ENCODE peak calls at places on chromosomes 11 and 22, in ten cellular contexts. R is esophagus muscularis mucosa; A is amygdala; O is CD8-positive, alpha-beta T cell; S is HCEC 1CT; Q is AG04450; L is GF-D8; T is NCI-H1417; K is HEK293T; P is tibial artery. I is an unnamed sample.

GRCh38 chr22:37827056-37827455 is 3.9 kb downstream of the GALR3 start:
- DNase-seq in R (no peak), A (peak), O (no peak), S (no peak), Q (no peak), L (no peak), T (no peak), K (no peak), P (peak), I (no peak)

GRCh38 chr11:115477410-115477809 is 26.8 kb downstream of the CADM1 start:
- DNase-seq in R (no peak), A (no peak), O (no peak), S (no peak), Q (no peak), L (no peak), T (no peak), K (no peak), P (no peak), I (no peak)

GRCh38 chr11:115452245-115452644 is 52.0 kb downstream of the CADM1 start:
- DNase-seq in R (no peak), A (no peak), O (no peak), S (no peak), Q (no peak), L (no peak), T (peak), K (no peak), P (no peak), I (no peak)

GRCh38 chr11:19987243-19987870 is 172.9 kb downstream of the DBX1 start:
- DNase-seq in R (no peak), A (no peak), O (no peak), S (no peak), Q (no peak), L (no peak), T (no peak), K (no peak), P (no peak), I (no peak)

GRCh38 chr11:48006301-48006992 is 26.1 kb downstream of the PTPRJ start:
- DNase-seq in R (no peak), A (no peak), O (no peak), S (peak), Q (no peak), L (no peak), T (peak), K (no peak), P (no peak), I (no peak)

GRCh38 chr11:65506316-65506769 is 7.5 kb downstream of the MALAT1 start:
- DNase-seq in R (no peak), A (no peak), O (no peak), S (no peak), Q (no peak), L (no peak), T (no peak), K (no peak), P (no peak), I (no peak)

GRCh38 chr11:1289211-1289935 is 20.1 kb downstream of the TOLLIP start:
- DNase-seq in R (no peak), A (no peak), O (no peak), S (no peak), Q (no peak), L (no peak), T (no peak), K (no peak), P (peak), I (no peak)

GRCh38 chr22:48585916-48586798 is 1241.5 kb downstream of the BRD1 start:
- DNase-seq in R (no peak), A (no peak), O (no peak), S (no peak), Q (no peak), L (no peak), T (no peak), K (no peak), P (no peak), I (no peak)

GRCh38 chr11:92168936-92169335 is 55.7 kb upstream of the FAT3 start:
- DNase-seq in R (no peak), A (no peak), O (no peak), S (no peak), Q (no peak), L (no peak), T (no peak), K (no peak), P (no peak), I (no peak)

GRCh38 chr22:44973829-44974228 is 36.0 kb downstream of the PHF21B start:
- DNase-seq in R (no peak), A (no peak), O (no peak), S (no peak), Q (no peak), L (no peak), T (no peak), K (no peak), P (no peak), I (no peak)

GRCh38 chr22:36797334-36797733 is 19.5 kb downstream of the PVALB start:
- DNase-seq in R (no peak), A (no peak), O (no peak), S (no peak), Q (no peak), L (no peak), T (no peak), K (no peak), P (no peak), I (no peak)

GRCh38 chr11:125404811-125405481 is 91.1 kb downstream of the FEZ1 start:
- DNase-seq in R (no peak), A (peak), O (peak), S (peak), Q (no peak), L (no peak), T (peak), K (peak), P (peak), I (peak)

GRCh38 chr11:14362613-14363012 is 3.6 kb upstream of the RRAS2 start:
- DNase-seq in R (no peak), A (no peak), O (no peak), S (no peak), Q (no peak), L (no peak), T (no peak), K (no peak), P (no peak), I (no peak)

GRCh38 chr11:76206327-76207081 is at the start of gene WNT11:
- DNase-seq in R (no peak), A (no peak), O (peak), S (no peak), Q (no peak), L (no peak), T (peak), K (peak), P (peak), I (peak)

GRCh38 chr22:24474221-24474620 is 20.9 kb upstream of the UPB1 start:
- DNase-seq in R (no peak), A (no peak), O (no peak), S (peak), Q (peak), L (no peak), T (no peak), K (no peak), P (no peak), I (peak)

GRCh38 chr11:134361241-134361640 is 29.5 kb downstream of the GLB1L2 start:
- DNase-seq in R (no peak), A (no peak), O (no peak), S (no peak), Q (no peak), L (no peak), T (peak), K (no peak), P (no peak), I (no peak)

GRCh38 chr11:108872781-108873291 is 208.0 kb downstream of the DDX10 start:
- DNase-seq in R (no peak), A (no peak), O (no peak), S (peak), Q (no peak), L (no peak), T (peak), K (no peak), P (no peak), I (peak)

GRCh38 chr11:129853508-129854228 is 38.0 kb downstream of the TMEM45B start:
- DNase-seq in R (no peak), A (no peak), O (peak), S (peak), Q (no peak), L (peak), T (peak), K (no peak), P (no peak), I (no peak)

GRCh38 chr11:1307998-1308744 is 1.3 kb downstream of the TOLLIP start:
- DNase-seq in R (no peak), A (no peak), O (no peak), S (no peak), Q (no peak), L (no peak), T (no peak), K (no peak), P (no peak), I (peak)

GRCh38 chr11:71269603-71270511 is 17.5 kb upstream of the SHANK2 start:
- DNase-seq in R (peak), A (no peak), O (no peak), S (peak), Q (no peak), L (no peak), T (no peak), K (no peak), P (no peak), I (no peak)

GRCh38 chr11:131978351-131978750 is 607.9 kb downstream of the NTM start:
- DNase-seq in R (no peak), A (no peak), O (no peak), S (no peak), Q (no peak), L (no peak), T (no peak), K (no peak), P (no peak), I (no peak)

GRCh38 chr11:59560290-59560701 is 49.0 kb downstream of the OR4D9 start:
- DNase-seq in R (peak), A (peak), O (peak), S (peak), Q (no peak), L (peak), T (peak), K (no peak), P (peak), I (peak)

GRCh38 chr11:11866203-11866602 is 24.4 kb downstream of the USP47 start:
- DNase-seq in R (no peak), A (no peak), O (no peak), S (no peak), Q (no peak), L (no peak), T (no peak), K (no peak), P (no peak), I (no peak)

GRCh38 chr11:122159173-122159701 is 43.2 kb upstream of the BLID start:
- DNase-seq in R (no peak), A (no peak), O (no peak), S (peak), Q (no peak), L (no peak), T (no peak), K (no peak), P (no peak), I (peak)

I was measured in RKO.